ENCODE peak calls at places on chromosomes 2 and 18, in four cellular contexts. Y is K562, R is GM12878, K is HepG2. E is an unnamed sample.

GRCh38 chr2:197028633-197029032 is 102.1 kb upstream of the PGAP1 start:
- DNase-seq in Y (no peak), R (no peak), K (no peak), E (no peak)

GRCh38 chr2:232336956-232337700 is 41.4 kb upstream of the ALPP start:
- DNase-seq in Y (no peak), R (no peak), K (no peak), E (peak)

GRCh38 chr2:241895732-241896641 is 26.5 kb downstream of the RTP5 start:
- DNase-seq in Y (no peak), R (no peak), K (no peak), E (no peak)

GRCh38 chr2:48170281-48170680 is 264.0 kb upstream of the FBXO11 start:
- DNase-seq in Y (no peak), R (no peak), K (no peak), E (no peak)

GRCh38 chr2:64599469-64599868 is 54.2 kb downstream of the SERTAD2 start:
- DNase-seq in Y (no peak), R (no peak), K (peak), E (no peak)

GRCh38 chr2:71787476-71788185 is 334.3 kb downstream of the DYSF start:
- DNase-seq in Y (no peak), R (no peak), K (no peak), E (no peak)

GRCh38 chr2:168015274-168015953 is 232.0 kb downstream of the STK39 start:
- DNase-seq in Y (no peak), R (no peak), K (no peak), E (no peak)

GRCh38 chr2:171814883-171815282 is 79.2 kb downstream of the SLC25A12 start:
- DNase-seq in Y (no peak), R (no peak), K (no peak), E (no peak)

GRCh38 chr2:6452702-6453481 is 412.8 kb downstream of the CMPK2 start:
- DNase-seq in Y (no peak), R (no peak), K (no peak), E (no peak)

GRCh38 chr2:223725494-223725893 is 111.9 kb downstream of the AP1S3 start:
- DNase-seq in Y (peak), R (no peak), K (peak), E (peak)

GRCh38 chr18:23437357-23438045 is 15.6 kb upstream of the RIOK3 start:
- DNase-seq in Y (peak), R (no peak), K (peak), E (peak)

GRCh38 chr2:213238753-213239591 is 45.3 kb upstream of the SPAG16 start:
- DNase-seq in Y (no peak), R (no peak), K (peak), E (no peak)

GRCh38 chr2:115939902-115940301 is 1497.5 kb downstream of the DPP10 start:
- DNase-seq in Y (no peak), R (no peak), K (no peak), E (no peak)

GRCh38 chr2:128660836-128661235 is 342.2 kb upstream of the HS6ST1 start:
- DNase-seq in Y (no peak), R (no peak), K (no peak), E (no peak)

GRCh38 chr2:239000500-239001073 is 152.7 kb downstream of the TWIST2 start:
- DNase-seq in Y (no peak), R (no peak), K (no peak), E (no peak)

GRCh38 chr2:102453497-102453896 is 19.5 kb upstream of the SLC9A4 start:
- DNase-seq in Y (no peak), R (no peak), K (no peak), E (no peak)

GRCh38 chr2:159904127-159904564 is 106.1 kb upstream of the CD302 start:
- DNase-seq in Y (no peak), R (no peak), K (no peak), E (no peak)

GRCh38 chr2:237689569-237690131 is 62.3 kb downstream of the LRRFIP1 start:
- DNase-seq in Y (no peak), R (no peak), K (no peak), E (no peak)

GRCh38 chr18:10131783-10132381 is 218.1 kb downstream of the VAPA start:
- DNase-seq in Y (no peak), R (no peak), K (no peak), E (peak)

GRCh38 chr2:147937744-147938349 is 82.7 kb downstream of the ORC4 start:
- DNase-seq in Y (peak), R (no peak), K (peak), E (no peak)

GRCh38 chr2:238925816-238926215 is 77.9 kb downstream of the TWIST2 start:
- DNase-seq in Y (no peak), R (no peak), K (no peak), E (no peak)

GRCh38 chr18:48167901-48168300 is 237.4 kb upstream of the SMAD2 start:
- DNase-seq in Y (no peak), R (no peak), K (peak), E (no peak)

GRCh38 chr2:38380397-38381130 is 3.5 kb upstream of the ATL2 start:
- DNase-seq in Y (no peak), R (no peak), K (peak), E (no peak)

GRCh38 chr2:86017901-86018896 is 87.5 kb downstream of the POLR1A start:
- DNase-seq in Y (no peak), R (no peak), K (no peak), E (no peak)

GRCh38 chr2:209771474-209772292 is at the start of gene UNC80:
- DNase-seq in Y (peak), R (no peak), K (peak), E (peak)

GRCh38 chr2:170115501-170116229 is 62.3 kb upstream of the MYO3B start:
- DNase-seq in Y (no peak), R (no peak), K (no peak), E (no peak)

GRCh38 chr18:74895686-74896085 is 298.0 kb downstream of the ZNF407 start:
- DNase-seq in Y (no peak), R (no peak), K (peak), E (no peak)

GRCh38 chr2:23235292-23235691 is 149.7 kb upstream of the KLHL29 start:
- DNase-seq in Y (no peak), R (no peak), K (no peak), E (no peak)

DNA sequence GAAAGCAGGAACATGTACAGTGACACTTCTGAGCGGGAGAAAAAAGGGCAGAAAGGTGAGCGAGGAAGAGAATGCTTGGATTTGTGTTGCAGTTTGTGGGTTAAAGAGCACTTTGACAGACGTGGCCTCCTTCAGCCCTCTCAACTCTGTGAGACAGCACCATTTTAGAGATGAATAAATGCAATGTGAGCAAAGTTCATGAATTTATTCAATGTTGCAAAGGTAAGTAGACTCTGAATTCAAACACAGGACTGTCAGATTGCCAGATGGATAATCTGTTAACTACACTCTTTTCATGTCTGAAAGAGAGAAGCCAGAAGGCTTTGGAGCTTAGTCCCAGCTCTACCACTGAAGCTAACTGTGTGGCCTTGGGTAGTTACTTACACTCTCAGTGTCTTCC is 47.7 kb downstream of the BOD1L2 start:
- DNase-seq in Y (no peak), R (no peak), K (no peak), E (no peak)
- TF ChIP-seq CREM in Y (no peak), R (no peak), K (no peak), E (no peak)

DNA sequence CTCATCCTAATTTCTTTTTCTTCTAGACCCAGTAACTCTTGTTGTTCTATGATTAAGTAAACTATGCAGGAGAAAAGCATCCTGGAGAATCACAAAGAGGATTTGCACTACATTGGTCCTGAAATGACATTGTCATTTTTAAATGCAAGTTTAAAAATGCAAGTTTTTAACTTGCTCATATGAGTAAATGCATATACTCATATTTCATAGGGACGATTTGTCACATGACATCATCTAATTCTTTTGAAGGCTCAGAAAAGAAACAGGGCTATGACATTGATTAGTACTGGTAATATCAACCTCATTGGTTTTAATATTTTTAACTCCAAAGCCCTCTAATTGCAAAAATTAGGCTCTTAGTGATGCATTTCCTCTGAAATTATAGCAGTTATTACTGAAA is 324.4 kb downstream of the LRRTM1 start:
- DNase-seq in Y (no peak), R (no peak), K (no peak), E (no peak)
- TF ChIP-seq ETV6 in Y (no peak), R (no peak), K (no peak), E (no peak)

DNA sequence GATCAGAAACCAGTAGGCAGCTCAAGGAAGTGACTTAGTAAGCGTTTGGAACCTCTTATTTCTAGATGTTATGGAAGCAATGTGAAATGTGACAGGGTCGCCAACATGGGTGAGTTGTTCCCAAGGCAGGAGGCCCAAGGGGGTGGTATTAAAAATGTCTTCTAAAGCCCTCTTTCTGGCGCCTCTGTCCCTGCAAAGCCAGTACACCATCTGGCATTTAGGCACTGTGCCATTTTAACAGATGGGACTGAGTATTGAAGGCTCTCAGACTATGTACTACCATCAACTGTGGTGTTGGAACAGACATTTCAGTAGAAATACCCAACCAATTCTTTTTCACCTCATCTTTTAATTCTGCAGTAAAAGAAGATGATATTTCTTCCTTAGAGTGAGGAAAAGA is 384.5 kb upstream of the MMADHC start:
- DNase-seq in Y (no peak), R (no peak), K (no peak), E (no peak)
- TF ChIP-seq CREM in Y (no peak), R (no peak), K (no peak), E (no peak)

DNA sequence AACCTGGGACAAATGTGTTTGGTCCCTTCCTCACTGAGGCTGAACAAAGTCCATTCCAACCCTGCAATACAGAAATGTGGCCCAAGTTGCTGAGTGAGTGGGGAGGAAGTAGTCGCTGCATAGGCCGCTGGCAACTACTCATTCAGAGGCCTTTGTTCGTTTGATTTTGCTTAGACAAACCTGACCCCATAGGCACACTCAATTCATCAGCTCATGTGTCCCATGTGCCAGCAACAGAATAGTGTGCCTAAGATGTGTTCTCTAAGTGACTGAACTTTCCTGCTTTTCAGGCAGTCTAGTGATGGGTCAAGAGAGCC is 23.0 kb downstream of the PTPN18 start:
- DNase-seq in Y (no peak), R (no peak), K (no peak), E (no peak)
- TF ChIP-seq ETV6 in Y (no peak), R (no peak), K (no peak), E (no peak)

DNA sequence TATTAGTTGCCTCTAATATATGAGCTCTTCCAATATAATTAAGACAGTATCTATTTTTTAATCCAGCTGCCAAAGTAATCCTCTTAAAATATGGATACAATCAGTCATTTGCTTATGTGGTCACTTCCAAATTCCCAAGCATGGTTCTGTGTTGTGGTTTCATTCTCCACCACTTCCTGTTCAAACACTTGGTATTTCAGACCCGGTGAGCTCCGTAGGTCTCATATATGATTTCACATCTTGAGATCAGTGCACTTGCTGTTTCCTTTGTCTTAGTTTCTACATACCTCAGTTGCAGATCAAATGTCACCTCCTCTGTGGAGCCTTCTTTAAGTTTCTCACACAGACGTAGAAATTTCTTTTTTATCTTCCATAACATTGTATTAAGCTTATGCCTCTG is 254.2 kb downstream of the KCNS3 start:
- DNase-seq in Y (no peak), R (no peak), K (no peak), E (no peak)
- TF ChIP-seq CREM in Y (no peak), R (no peak), K (no peak), E (no peak)